ENCODE peak calls at places on chromosomes 2 and 18, in nine cellular contexts. O is natural killer cell treated with Interleukin-12 subunit alpha and Interleukin-12 subunit beta and Interleukin-15 and Interleukin-18, amount 100 ng/mL, for 72 hours; I is fibroblast of the aortic adventitia; X is pulmonary artery endothelial cell; Q is activated CD4-positive, alpha-beta T cell treated with anti-CD3 and anti-CD28 coated beads, Interleukin-2, amount 50 U/mL, for 24 hours; G is HT-29; R is left ventricle myocardium inferior; T is GM13977; E is OCI-M1. V is an unnamed sample.

GRCh38 chr18:37254256-37254880 is 311.2 kb downstream of the CELF4 start:
- DNase-seq in T (no peak), I (no peak), E (no peak), O (no peak), R (no peak), X (no peak), G (no peak), Q (no peak), V (no peak)

GRCh38 chr2:180291060-180291459 is 284.0 kb upstream of the CWC22 start:
- DNase-seq in G (no peak), I (peak), R (no peak), O (no peak), T (no peak), Q (no peak), X (no peak), E (no peak), V (no peak)

GRCh38 chr2:229943770-229944449 is 21.6 kb downstream of the FBXO36 start:
- DNase-seq in G (no peak), I (no peak), E (peak), T (no peak), R (no peak), Q (no peak), X (no peak), O (no peak), V (no peak)

GRCh38 chr2:39437522-39438296 is 624 bp upstream of the MAP4K3 start:
- DNase-seq in Q (no peak), R (peak), E (peak), T (peak), O (no peak), I (peak), X (no peak), G (peak), V (no peak)

GRCh38 chr18:51614967-51615571 is 417.6 kb upstream of the MEX3C start:
- DNase-seq in I (peak), T (no peak), Q (no peak), O (no peak), R (no peak), G (peak), X (no peak), E (no peak), V (no peak)

GRCh38 chr2:44136186-44136585 is 32.5 kb upstream of the PPM1B start:
- DNase-seq in E (no peak), Q (no peak), O (no peak), T (no peak), R (no peak), G (no peak), I (peak), X (no peak), V (no peak)

GRCh38 chr2:172106128-172106961 is 3.6 kb upstream of the DLX2 start:
- DNase-seq in G (peak), X (no peak), R (no peak), T (peak), Q (no peak), O (no peak), I (peak), E (peak), V (peak)

GRCh38 chr2:172232638-172233253 is 130.0 kb upstream of the DLX2 start:
- DNase-seq in R (no peak), I (no peak), T (no peak), G (no peak), E (no peak), O (no peak), Q (no peak), X (no peak), V (no peak)

GRCh38 chr2:194867328-194867727 is 789.7 kb upstream of the SLC39A10 start:
- DNase-seq in E (peak), X (no peak), T (peak), I (peak), Q (no peak), O (no peak), G (peak), R (no peak), V (no peak)